ENCODE peak calls at places on chromosomes 2 and 18, in ten cellular contexts. One of them, this sample, is unnamed.

GRCh38 chr2:187942876-187943275 is 348.8 kb upstream of the GULP1 start:
- DNase-seq in AG04450: no peak
- DNase-seq in psoas muscle: no peak
- DNase-seq in AG10803: peak; percentile 12
- DNase-seq in ovary: no peak
- DNase-seq in omental fat pad: no peak
- DNase-seq in H1: no peak
- DNase-seq in IMR-90: no peak
- DNase-seq in GM13976: no peak
- DNase-seq in esophagus squamous epithelium: no peak
- DNase-seq in this sample: no peak

GRCh38 chr2:165634855-165635254 is 159.2 kb downstream of the GALNT3 start:
- DNase-seq in AG04450: no peak
- DNase-seq in psoas muscle: no peak
- DNase-seq in AG10803: peak; percentile 1
- DNase-seq in ovary: peak; percentile 75
- DNase-seq in omental fat pad: no peak
- DNase-seq in H1: peak; percentile 57
- DNase-seq in IMR-90: peak; percentile 5
- DNase-seq in GM13976: no peak
- DNase-seq in esophagus squamous epithelium: no peak
- DNase-seq in this sample: no peak

GRCh38 chr2:48253301-48253700 is 276.7 kb upstream of the STON1 start:
- DNase-seq in AG04450: no peak
- DNase-seq in psoas muscle: no peak
- DNase-seq in AG10803: no peak
- DNase-seq in ovary: no peak
- DNase-seq in omental fat pad: no peak
- DNase-seq in H1: no peak
- DNase-seq in IMR-90: no peak
- DNase-seq in GM13976: no peak
- DNase-seq in esophagus squamous epithelium: no peak
- DNase-seq in this sample: no peak

GRCh38 chr2:236061497-236061896 is 106.7 kb downstream of the GBX2 start:
- DNase-seq in AG04450: no peak
- DNase-seq in psoas muscle: no peak
- DNase-seq in AG10803: no peak
- DNase-seq in ovary: no peak
- DNase-seq in omental fat pad: no peak
- DNase-seq in H1: no peak
- DNase-seq in IMR-90: no peak
- DNase-seq in GM13976: no peak
- DNase-seq in esophagus squamous epithelium: no peak
- DNase-seq in this sample: no peak

GRCh38 chr18:22739789-22740188 is 193.3 kb upstream of the RBBP8 start:
- DNase-seq in AG04450: no peak
- DNase-seq in psoas muscle: no peak
- DNase-seq in AG10803: no peak
- DNase-seq in ovary: no peak
- DNase-seq in omental fat pad: no peak
- DNase-seq in H1: no peak
- DNase-seq in IMR-90: no peak
- DNase-seq in GM13976: no peak
- DNase-seq in esophagus squamous epithelium: no peak
- DNase-seq in this sample: no peak

GRCh38 chr18:68916734-68917133 is 118.9 kb downstream of the CCDC102B start:
- DNase-seq in AG04450: no peak
- DNase-seq in psoas muscle: no peak
- DNase-seq in AG10803: no peak
- DNase-seq in ovary: no peak
- DNase-seq in omental fat pad: no peak
- DNase-seq in H1: no peak
- DNase-seq in IMR-90: no peak
- DNase-seq in GM13976: no peak
- DNase-seq in esophagus squamous epithelium: no peak
- DNase-seq in this sample: no peak

GRCh38 chr2:28565033-28565432 is 69.2 kb downstream of the PLB1 start:
- DNase-seq in AG04450: no peak
- DNase-seq in psoas muscle: no peak
- DNase-seq in AG10803: no peak
- DNase-seq in ovary: no peak
- DNase-seq in omental fat pad: no peak
- DNase-seq in H1: no peak
- DNase-seq in IMR-90: no peak
- DNase-seq in GM13976: no peak
- DNase-seq in esophagus squamous epithelium: no peak
- DNase-seq in this sample: no peak

GRCh38 chr18:78133729-78134128 is 845.9 kb upstream of the SALL3 start:
- DNase-seq in AG04450: no peak
- DNase-seq in psoas muscle: no peak
- DNase-seq in AG10803: no peak
- DNase-seq in ovary: no peak
- DNase-seq in omental fat pad: no peak
- DNase-seq in H1: no peak
- DNase-seq in IMR-90: no peak
- DNase-seq in GM13976: no peak
- DNase-seq in esophagus squamous epithelium: no peak
- DNase-seq in this sample: no peak

GRCh38 chr2:168894720-168895119 is 4.5 kb upstream of the SPC25 start:
- DNase-seq in AG04450: no peak
- DNase-seq in psoas muscle: no peak
- DNase-seq in AG10803: no peak
- DNase-seq in ovary: no peak
- DNase-seq in omental fat pad: no peak
- DNase-seq in H1: no peak
- DNase-seq in IMR-90: no peak
- DNase-seq in GM13976: no peak
- DNase-seq in esophagus squamous epithelium: no peak
- DNase-seq in this sample: no peak

GRCh38 chr2:168889635-168890005 is 610 bp downstream of the SPC25 start:
- DNase-seq in AG04450: no peak
- DNase-seq in psoas muscle: no peak
- DNase-seq in AG10803: no peak
- DNase-seq in ovary: no peak
- DNase-seq in omental fat pad: no peak
- DNase-seq in H1: no peak
- DNase-seq in IMR-90: no peak
- DNase-seq in GM13976: no peak
- DNase-seq in esophagus squamous epithelium: no peak
- DNase-seq in this sample: no peak

GRCh38 chr2:168892327-168892726 is 2.1 kb upstream of the SPC25 start:
- DNase-seq in AG04450: no peak
- DNase-seq in psoas muscle: no peak
- DNase-seq in AG10803: no peak
- DNase-seq in ovary: no peak
- DNase-seq in omental fat pad: no peak
- DNase-seq in H1: no peak
- DNase-seq in IMR-90: no peak
- DNase-seq in GM13976: no peak
- DNase-seq in esophagus squamous epithelium: no peak
- DNase-seq in this sample: no peak

GRCh38 chr2:168894101-168894500 is 3.9 kb upstream of the SPC25 start:
- DNase-seq in AG04450: no peak
- DNase-seq in psoas muscle: no peak
- DNase-seq in AG10803: no peak
- DNase-seq in ovary: no peak
- DNase-seq in omental fat pad: no peak
- DNase-seq in H1: no peak
- DNase-seq in IMR-90: no peak
- DNase-seq in GM13976: no peak
- DNase-seq in esophagus squamous epithelium: no peak
- DNase-seq in this sample: no peak

DNA sequence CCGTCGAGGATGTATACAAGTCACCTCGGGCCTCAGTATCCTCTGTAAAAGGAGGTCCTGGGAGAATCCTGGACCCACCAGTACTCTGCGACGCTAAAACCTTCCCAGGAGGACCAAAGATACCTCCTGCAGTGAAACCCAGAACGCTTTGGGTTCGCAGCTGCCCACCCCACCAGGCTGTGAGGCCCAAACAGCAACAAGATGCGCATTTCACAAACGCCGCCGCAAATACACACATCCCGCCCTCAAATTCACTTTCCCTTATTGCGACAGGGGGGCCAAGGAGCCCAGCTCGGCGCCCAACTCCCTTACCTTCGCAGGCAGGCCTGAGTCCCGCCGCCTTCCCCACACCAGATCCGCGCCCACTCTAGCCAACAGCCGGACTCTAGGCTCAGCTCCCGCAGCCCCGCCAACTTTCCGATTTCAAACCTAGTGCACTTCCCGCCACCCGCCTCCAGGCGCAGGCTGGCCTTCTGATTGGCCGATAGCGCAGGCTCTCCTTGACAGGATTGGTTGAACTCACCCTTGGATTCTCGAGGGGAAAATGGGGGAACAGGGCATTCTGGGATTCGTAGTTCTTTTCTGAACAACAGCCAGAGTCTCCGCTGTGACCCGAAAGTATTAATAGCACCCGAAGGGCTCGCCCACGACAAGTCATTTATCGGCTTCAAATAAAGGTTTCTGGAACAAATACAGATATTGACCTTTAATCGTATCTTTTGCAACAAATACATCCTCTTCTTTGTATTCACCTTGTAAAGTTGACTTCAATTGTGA is at the start of gene SPC25:
- DNase-seq in AG04450: peak; percentile 66
- DNase-seq in psoas muscle: peak; percentile 86
- DNase-seq in AG10803: peak; percentile 82
- DNase-seq in ovary: peak; percentile 90
- DNase-seq in omental fat pad: peak; percentile 64
- DNase-seq in H1: peak; percentile 91
- DNase-seq in IMR-90: peak; percentile 85
- DNase-seq in GM13976: peak; percentile 94
- DNase-seq in esophagus squamous epithelium: peak; percentile 23
- DNase-seq in this sample: peak; percentile 88
- TF ChIP-seq CTCF in AG04450: no peak
- TF ChIP-seq CTCF in psoas muscle: peak; percentile 9
- TF ChIP-seq CTCF in AG10803: no peak
- TF ChIP-seq CTCF in ovary: peak; percentile 24
- TF ChIP-seq CTCF in omental fat pad: no peak
- TF ChIP-seq CTCF in H1: no peak
- TF ChIP-seq CTCF in IMR-90: no peak
- TF ChIP-seq CTCF in GM13976: no peak
- TF ChIP-seq CTCF in esophagus squamous epithelium: peak; percentile 29
- TF ChIP-seq CTCF in this sample: no peak

GRCh38 chr2:88698498-88699233 is 7.2 kb downstream of the RPIA start:
- DNase-seq in AG04450: no peak
- DNase-seq in psoas muscle: no peak
- DNase-seq in AG10803: no peak
- DNase-seq in ovary: no peak
- DNase-seq in omental fat pad: no peak
- DNase-seq in H1: no peak
- DNase-seq in IMR-90: no peak
- DNase-seq in GM13976: no peak
- DNase-seq in esophagus squamous epithelium: no peak
- DNase-seq in this sample: no peak

GRCh38 chr2:88692187-88692586 is 714 bp downstream of the RPIA start:
- DNase-seq in AG04450: no peak
- DNase-seq in psoas muscle: no peak
- DNase-seq in AG10803: peak; percentile 5
- DNase-seq in ovary: peak; percentile 42
- DNase-seq in omental fat pad: no peak
- DNase-seq in H1: peak; percentile 49
- DNase-seq in IMR-90: peak; percentile 7
- DNase-seq in GM13976: peak; percentile 36
- DNase-seq in esophagus squamous epithelium: no peak
- DNase-seq in this sample: no peak

GRCh38 chr2:88697361-88698026 is 6.0 kb downstream of the RPIA start:
- DNase-seq in AG04450: no peak
- DNase-seq in psoas muscle: no peak
- DNase-seq in AG10803: no peak
- DNase-seq in ovary: no peak
- DNase-seq in omental fat pad: no peak
- DNase-seq in H1: no peak
- DNase-seq in IMR-90: no peak
- DNase-seq in GM13976: no peak
- DNase-seq in esophagus squamous epithelium: no peak
- DNase-seq in this sample: no peak

GRCh38 chr2:88694015-88694414 is 2.5 kb downstream of the RPIA start:
- DNase-seq in AG04450: no peak
- DNase-seq in psoas muscle: peak; percentile 62
- DNase-seq in AG10803: no peak
- DNase-seq in ovary: no peak
- DNase-seq in omental fat pad: no peak
- DNase-seq in H1: no peak
- DNase-seq in IMR-90: no peak
- DNase-seq in GM13976: no peak
- DNase-seq in esophagus squamous epithelium: no peak
- DNase-seq in this sample: no peak

DNA sequence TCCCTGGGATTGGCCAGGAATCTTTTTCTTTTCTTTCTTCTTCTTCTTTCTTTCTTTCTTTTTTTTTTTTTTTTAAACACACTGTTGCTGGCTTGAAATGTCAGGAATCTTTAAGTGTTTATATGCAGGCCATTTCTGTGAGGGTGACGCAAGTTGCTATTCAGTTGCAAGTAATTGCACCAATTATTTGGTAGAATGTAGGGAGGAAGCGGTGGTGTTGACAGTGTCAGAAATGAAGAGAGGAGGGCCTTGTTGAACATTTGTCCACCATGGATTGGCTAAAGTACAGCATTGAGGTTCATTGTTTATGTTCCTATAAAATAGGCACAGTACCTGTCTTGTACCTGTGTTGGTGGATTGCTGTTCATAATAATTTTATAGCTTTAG is 6.5 kb downstream of the RPIA start:
- DNase-seq in AG04450: no peak
- DNase-seq in psoas muscle: no peak
- DNase-seq in AG10803: no peak
- DNase-seq in ovary: no peak
- DNase-seq in omental fat pad: no peak
- DNase-seq in H1: no peak
- DNase-seq in IMR-90: peak; percentile 4
- DNase-seq in GM13976: no peak
- DNase-seq in esophagus squamous epithelium: no peak
- DNase-seq in this sample: no peak
- TF ChIP-seq CTCF in AG04450: no peak
- TF ChIP-seq CTCF in psoas muscle: no peak
- TF ChIP-seq CTCF in AG10803: no peak
- TF ChIP-seq CTCF in ovary: no peak
- TF ChIP-seq CTCF in omental fat pad: no peak
- TF ChIP-seq CTCF in H1: no peak
- TF ChIP-seq CTCF in IMR-90: no peak
- TF ChIP-seq CTCF in GM13976: no peak
- TF ChIP-seq CTCF in esophagus squamous epithelium: no peak
- TF ChIP-seq CTCF in this sample: no peak

GRCh38 chr2:239193925-239194687 is 206.7 kb downstream of the HDAC4 start:
- DNase-seq in AG04450: no peak
- DNase-seq in psoas muscle: no peak
- DNase-seq in AG10803: no peak
- DNase-seq in ovary: peak; percentile 31
- DNase-seq in omental fat pad: no peak
- DNase-seq in H1: peak; percentile 55
- DNase-seq in IMR-90: no peak
- DNase-seq in GM13976: no peak
- DNase-seq in esophagus squamous epithelium: no peak
- DNase-seq in this sample: no peak
- TF ChIP-seq CTCF in AG04450: no peak
- TF ChIP-seq CTCF in psoas muscle: no peak
- TF ChIP-seq CTCF in AG10803: peak; percentile 26
- TF ChIP-seq CTCF in ovary: no peak
- TF ChIP-seq CTCF in omental fat pad: no peak
- TF ChIP-seq CTCF in H1: peak; percentile 49
- TF ChIP-seq CTCF in IMR-90: peak; percentile 14
- TF ChIP-seq CTCF in GM13976: no peak
- TF ChIP-seq CTCF in esophagus squamous epithelium: no peak
- TF ChIP-seq CTCF in this sample: no peak

GRCh38 chr2:177673602-177674595 is 281.3 kb downstream of the AGPS start:
- DNase-seq in AG04450: no peak
- DNase-seq in psoas muscle: no peak
- DNase-seq in AG10803: no peak
- DNase-seq in ovary: no peak
- DNase-seq in omental fat pad: no peak
- DNase-seq in H1: no peak
- DNase-seq in IMR-90: no peak
- DNase-seq in GM13976: no peak
- DNase-seq in esophagus squamous epithelium: no peak
- DNase-seq in this sample: no peak
- TF ChIP-seq CTCF in AG04450: peak; percentile 15
- TF ChIP-seq CTCF in psoas muscle: no peak
- TF ChIP-seq CTCF in AG10803: peak; percentile 33
- TF ChIP-seq CTCF in ovary: no peak
- TF ChIP-seq CTCF in omental fat pad: no peak
- TF ChIP-seq CTCF in H1: peak; percentile 50
- TF ChIP-seq CTCF in IMR-90: no peak
- TF ChIP-seq CTCF in GM13976: no peak
- TF ChIP-seq CTCF in esophagus squamous epithelium: no peak
- TF ChIP-seq CTCF in this sample: no peak